ENCODE peak calls at places on chromosomes 11 and 22, in nine cellular contexts. One of them, this sample, is unnamed.

GRCh38 chr22:28025333-28025732 is 106.3 kb upstream of the PITPNB start:
- DNase-seq in neuronal stem cell: no peak
- DNase-seq in endodermal cell: no peak
- DNase-seq in fibroblast of lung: no peak
- DNase-seq in left ventricle myocardium inferior: peak; percentile 1
- DNase-seq in stomach: peak; percentile 18
- DNase-seq in colonic mucosa: peak; percentile 2
- DNase-seq in PC-3: no peak
- DNase-seq in upper lobe of right lung: peak; percentile 32
- DNase-seq in this sample: no peak

GRCh38 chr11:57180141-57180561 is 1.6 kb upstream of the LRRC55 start:
- DNase-seq in neuronal stem cell: peak; percentile 27
- DNase-seq in endodermal cell: peak; percentile 78
- DNase-seq in fibroblast of lung: no peak
- DNase-seq in left ventricle myocardium inferior: no peak
- DNase-seq in stomach: no peak
- DNase-seq in colonic mucosa: no peak
- DNase-seq in PC-3: no peak
- DNase-seq in upper lobe of right lung: no peak
- DNase-seq in this sample: no peak

GRCh38 chr11:122077459-122077858 is 38.6 kb downstream of the BLID start:
- DNase-seq in neuronal stem cell: no peak
- DNase-seq in endodermal cell: no peak
- DNase-seq in fibroblast of lung: no peak
- DNase-seq in left ventricle myocardium inferior: no peak
- DNase-seq in stomach: no peak
- DNase-seq in colonic mucosa: no peak
- DNase-seq in PC-3: no peak
- DNase-seq in upper lobe of right lung: no peak
- DNase-seq in this sample: no peak

GRCh38 chr11:17989306-17989705 is 23.5 kb downstream of the SERGEF start:
- DNase-seq in neuronal stem cell: no peak
- DNase-seq in endodermal cell: no peak
- DNase-seq in fibroblast of lung: no peak
- DNase-seq in left ventricle myocardium inferior: no peak
- DNase-seq in stomach: no peak
- DNase-seq in colonic mucosa: no peak
- DNase-seq in PC-3: no peak
- DNase-seq in upper lobe of right lung: no peak
- DNase-seq in this sample: no peak

GRCh38 chr11:61803889-61804647 is 11.4 kb downstream of the FEN1 start:
- DNase-seq in neuronal stem cell: no peak
- DNase-seq in endodermal cell: no peak
- DNase-seq in fibroblast of lung: peak; percentile 28
- DNase-seq in left ventricle myocardium inferior: no peak
- DNase-seq in stomach: no peak
- DNase-seq in colonic mucosa: no peak
- DNase-seq in PC-3: no peak
- DNase-seq in upper lobe of right lung: no peak
- DNase-seq in this sample: no peak

GRCh38 chr11:61149624-61150615 is 11.3 kb downstream of the VPS37C start:
- DNase-seq in neuronal stem cell: no peak
- DNase-seq in endodermal cell: peak; percentile 72
- DNase-seq in fibroblast of lung: peak; percentile 65
- DNase-seq in left ventricle myocardium inferior: no peak
- DNase-seq in stomach: peak; percentile 56
- DNase-seq in colonic mucosa: no peak
- DNase-seq in PC-3: peak; percentile 54
- DNase-seq in upper lobe of right lung: peak; percentile 60
- DNase-seq in this sample: no peak

GRCh38 chr11:120229451-120230424 is 10.2 kb upstream of the POU2F3 start:
- DNase-seq in neuronal stem cell: no peak
- DNase-seq in endodermal cell: peak; percentile 80
- DNase-seq in fibroblast of lung: peak; percentile 42
- DNase-seq in left ventricle myocardium inferior: no peak
- DNase-seq in stomach: no peak
- DNase-seq in colonic mucosa: no peak
- DNase-seq in PC-3: peak; percentile 64
- DNase-seq in upper lobe of right lung: no peak
- DNase-seq in this sample: peak; percentile 29

GRCh38 chr11:18347471-18348125 is 25.2 kb downstream of the GTF2H1 start:
- DNase-seq in neuronal stem cell: no peak
- DNase-seq in endodermal cell: no peak
- DNase-seq in fibroblast of lung: peak; percentile 54
- DNase-seq in left ventricle myocardium inferior: no peak
- DNase-seq in stomach: no peak
- DNase-seq in colonic mucosa: no peak
- DNase-seq in PC-3: peak; percentile 47
- DNase-seq in upper lobe of right lung: no peak
- DNase-seq in this sample: no peak

GRCh38 chr11:115201121-115201792 is 303.0 kb downstream of the CADM1 start:
- DNase-seq in neuronal stem cell: no peak
- DNase-seq in endodermal cell: no peak
- DNase-seq in fibroblast of lung: peak; percentile 87
- DNase-seq in left ventricle myocardium inferior: no peak
- DNase-seq in stomach: no peak
- DNase-seq in colonic mucosa: no peak
- DNase-seq in PC-3: no peak
- DNase-seq in upper lobe of right lung: no peak
- DNase-seq in this sample: no peak

GRCh38 chr11:118996926-118997626 is 862 bp upstream of the CENATAC start:
- DNase-seq in neuronal stem cell: no peak
- DNase-seq in endodermal cell: peak; percentile 63
- DNase-seq in fibroblast of lung: no peak
- DNase-seq in left ventricle myocardium inferior: no peak
- DNase-seq in stomach: no peak
- DNase-seq in colonic mucosa: no peak
- DNase-seq in PC-3: peak; percentile 31
- DNase-seq in upper lobe of right lung: no peak
- DNase-seq in this sample: no peak

GRCh38 chr11:68379216-68379615 is 66.8 kb downstream of the LRP5 start:
- DNase-seq in neuronal stem cell: no peak
- DNase-seq in endodermal cell: no peak
- DNase-seq in fibroblast of lung: no peak
- DNase-seq in left ventricle myocardium inferior: no peak
- DNase-seq in stomach: no peak
- DNase-seq in colonic mucosa: no peak
- DNase-seq in PC-3: no peak
- DNase-seq in upper lobe of right lung: no peak
- DNase-seq in this sample: no peak

GRCh38 chr22:48845356-48845936 is 982.2 kb downstream of the BRD1 start:
- DNase-seq in neuronal stem cell: no peak
- DNase-seq in endodermal cell: no peak
- DNase-seq in fibroblast of lung: no peak
- DNase-seq in left ventricle myocardium inferior: no peak
- DNase-seq in stomach: no peak
- DNase-seq in colonic mucosa: no peak
- DNase-seq in PC-3: no peak
- DNase-seq in upper lobe of right lung: no peak
- DNase-seq in this sample: no peak

GRCh38 chr22:50318356-50318697 is 8.5 kb downstream of the DENND6B start:
- DNase-seq in neuronal stem cell: no peak
- DNase-seq in endodermal cell: no peak
- DNase-seq in fibroblast of lung: no peak
- DNase-seq in left ventricle myocardium inferior: no peak
- DNase-seq in stomach: no peak
- DNase-seq in colonic mucosa: no peak
- DNase-seq in PC-3: no peak
- DNase-seq in upper lobe of right lung: no peak
- DNase-seq in this sample: no peak

GRCh38 chr11:125401235-125401634 is 94.8 kb downstream of the FEZ1 start:
- DNase-seq in neuronal stem cell: no peak
- DNase-seq in endodermal cell: no peak
- DNase-seq in fibroblast of lung: no peak
- DNase-seq in left ventricle myocardium inferior: no peak
- DNase-seq in stomach: no peak
- DNase-seq in colonic mucosa: no peak
- DNase-seq in PC-3: no peak
- DNase-seq in upper lobe of right lung: no peak
- DNase-seq in this sample: no peak

GRCh38 chr11:18365736-18366135 is 28.6 kb upstream of the LDHA start:
- DNase-seq in neuronal stem cell: no peak
- DNase-seq in endodermal cell: no peak
- DNase-seq in fibroblast of lung: no peak
- DNase-seq in left ventricle myocardium inferior: no peak
- DNase-seq in stomach: no peak
- DNase-seq in colonic mucosa: no peak
- DNase-seq in PC-3: no peak
- DNase-seq in upper lobe of right lung: no peak
- DNase-seq in this sample: no peak

GRCh38 chr11:61972796-61973602 is 5.6 kb upstream of the FTH1 start:
- DNase-seq in neuronal stem cell: no peak
- DNase-seq in endodermal cell: peak; percentile 46
- DNase-seq in fibroblast of lung: peak; percentile 93
- DNase-seq in left ventricle myocardium inferior: no peak
- DNase-seq in stomach: no peak
- DNase-seq in colonic mucosa: peak; percentile 54
- DNase-seq in PC-3: peak; percentile 96
- DNase-seq in upper lobe of right lung: peak; percentile 59
- DNase-seq in this sample: no peak

GRCh38 chr11:34654491-34655334 is 33.8 kb downstream of the EHF start:
- DNase-seq in neuronal stem cell: no peak
- DNase-seq in endodermal cell: peak; percentile 67
- DNase-seq in fibroblast of lung: peak; percentile 90
- DNase-seq in left ventricle myocardium inferior: peak; percentile 40
- DNase-seq in stomach: peak; percentile 74
- DNase-seq in colonic mucosa: no peak
- DNase-seq in PC-3: peak; percentile 97
- DNase-seq in upper lobe of right lung: peak; percentile 88
- DNase-seq in this sample: no peak

GRCh38 chr11:34652191-34652958 is 31.5 kb downstream of the EHF start:
- DNase-seq in neuronal stem cell: no peak
- DNase-seq in endodermal cell: no peak
- DNase-seq in fibroblast of lung: no peak
- DNase-seq in left ventricle myocardium inferior: no peak
- DNase-seq in stomach: no peak
- DNase-seq in colonic mucosa: no peak
- DNase-seq in PC-3: peak; percentile 59
- DNase-seq in upper lobe of right lung: no peak
- DNase-seq in this sample: no peak

GRCh38 chr11:34653851-34654490 is 33.1 kb downstream of the EHF start:
- DNase-seq in neuronal stem cell: no peak
- DNase-seq in endodermal cell: peak; percentile 63
- DNase-seq in fibroblast of lung: peak; percentile 98
- DNase-seq in left ventricle myocardium inferior: no peak
- DNase-seq in stomach: peak; percentile 76
- DNase-seq in colonic mucosa: peak; percentile 64
- DNase-seq in PC-3: peak; percentile 97
- DNase-seq in upper lobe of right lung: peak; percentile 77
- DNase-seq in this sample: no peak

GRCh38 chr11:34651551-34651950 is 30.7 kb downstream of the EHF start:
- DNase-seq in neuronal stem cell: no peak
- DNase-seq in endodermal cell: no peak
- DNase-seq in fibroblast of lung: no peak
- DNase-seq in left ventricle myocardium inferior: no peak
- DNase-seq in stomach: no peak
- DNase-seq in colonic mucosa: no peak
- DNase-seq in PC-3: peak; percentile 21
- DNase-seq in upper lobe of right lung: no peak
- DNase-seq in this sample: no peak

GRCh38 chr11:34653031-34653430 is 32.1 kb downstream of the EHF start:
- DNase-seq in neuronal stem cell: no peak
- DNase-seq in endodermal cell: no peak
- DNase-seq in fibroblast of lung: no peak
- DNase-seq in left ventricle myocardium inferior: no peak
- DNase-seq in stomach: no peak
- DNase-seq in colonic mucosa: no peak
- DNase-seq in PC-3: peak; percentile 41
- DNase-seq in upper lobe of right lung: no peak
- DNase-seq in this sample: no peak
- H3K4me3 ChIP-seq in neuronal stem cell: no peak overlapping the region
- H3K4me3 ChIP-seq in endodermal cell: no peak overlapping the region
- H3K4me3 ChIP-seq in fibroblast of lung: no peak overlapping the region
- H3K4me3 ChIP-seq in left ventricle myocardium inferior: no peak overlapping the region
- H3K4me3 ChIP-seq in stomach: no peak overlapping the region
- H3K4me3 ChIP-seq in colonic mucosa: no peak overlapping the region
- H3K4me3 ChIP-seq in PC-3: peak overlapping the region; percentile 3
- H3K4me3 ChIP-seq in upper lobe of right lung: no peak overlapping the region
- H3K4me3 ChIP-seq in this sample: no peak overlapping the region

DNA sequence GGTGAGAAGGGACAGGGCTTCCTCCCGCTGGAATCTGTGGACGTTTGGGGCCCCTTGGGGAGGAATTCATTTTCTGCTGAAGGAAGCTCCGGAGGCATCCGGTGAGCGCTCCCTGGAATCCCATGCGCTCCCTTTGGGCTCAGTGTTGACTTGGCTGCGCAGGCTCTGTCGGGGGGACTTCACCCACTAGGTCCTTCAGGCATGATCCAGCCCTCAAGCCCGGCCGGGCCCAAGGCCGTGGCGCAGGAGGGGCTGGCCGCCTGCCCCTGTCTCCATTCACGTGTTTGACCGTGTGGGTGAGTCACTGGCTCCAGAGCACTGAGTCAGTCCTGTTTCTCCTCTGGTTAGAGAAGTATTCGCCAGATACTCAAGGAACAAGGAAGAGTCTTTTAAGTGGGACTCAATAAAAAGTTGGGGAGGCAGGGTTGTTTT is 1.4 kb downstream of the CTTN start:
- DNase-seq in neuronal stem cell: no peak
- DNase-seq in endodermal cell: peak; percentile 77
- DNase-seq in fibroblast of lung: peak; percentile 94
- DNase-seq in left ventricle myocardium inferior: peak; percentile 77
- DNase-seq in stomach: peak; percentile 81
- DNase-seq in colonic mucosa: peak; percentile 79
- DNase-seq in PC-3: peak; percentile 99
- DNase-seq in upper lobe of right lung: peak; percentile 89
- DNase-seq in this sample: no peak
- H3K27ac ChIP-seq in neuronal stem cell: no peak overlapping the region
- H3K27ac ChIP-seq in endodermal cell: no peak overlapping the region
- H3K27ac ChIP-seq in fibroblast of lung: peak overlapping the region; percentile 95
- H3K27ac ChIP-seq in left ventricle myocardium inferior: peak overlapping the region; percentile 82
- H3K27ac ChIP-seq in stomach: peak overlapping the region; percentile 95
- H3K27ac ChIP-seq in colonic mucosa: peak overlapping the region; percentile 64
- H3K27ac ChIP-seq in PC-3: peak overlapping the region; percentile 86
- H3K27ac ChIP-seq in upper lobe of right lung: peak overlapping the region; percentile 83
- H3K27ac ChIP-seq in this sample: no peak overlapping the region

GRCh38 chr22:47155912-47156311 is 393.5 kb downstream of the TBC1D22A start:
- DNase-seq in neuronal stem cell: no peak
- DNase-seq in endodermal cell: no peak
- DNase-seq in fibroblast of lung: no peak
- DNase-seq in left ventricle myocardium inferior: no peak
- DNase-seq in stomach: no peak
- DNase-seq in colonic mucosa: no peak
- DNase-seq in PC-3: no peak
- DNase-seq in upper lobe of right lung: no peak
- DNase-seq in this sample: no peak
- H3K36me3 ChIP-seq in neuronal stem cell: peaks cover 6% of the 10 kb centered on the region
- H3K36me3 ChIP-seq in endodermal cell: no peaks in the 10 kb centered on the region
- H3K36me3 ChIP-seq in fibroblast of lung: no peaks in the 10 kb centered on the region
- H3K36me3 ChIP-seq in left ventricle myocardium inferior: no peaks in the 10 kb centered on the region
- H3K36me3 ChIP-seq in stomach: peaks cover 16% of the 10 kb centered on the region
- H3K36me3 ChIP-seq in colonic mucosa: no peaks in the 10 kb centered on the region
- H3K36me3 ChIP-seq in PC-3: no peaks in the 10 kb centered on the region
- H3K36me3 ChIP-seq in upper lobe of right lung: no peaks in the 10 kb centered on the region
- H3K36me3 ChIP-seq in this sample: peaks cover 5% of the 10 kb centered on the region

DNA sequence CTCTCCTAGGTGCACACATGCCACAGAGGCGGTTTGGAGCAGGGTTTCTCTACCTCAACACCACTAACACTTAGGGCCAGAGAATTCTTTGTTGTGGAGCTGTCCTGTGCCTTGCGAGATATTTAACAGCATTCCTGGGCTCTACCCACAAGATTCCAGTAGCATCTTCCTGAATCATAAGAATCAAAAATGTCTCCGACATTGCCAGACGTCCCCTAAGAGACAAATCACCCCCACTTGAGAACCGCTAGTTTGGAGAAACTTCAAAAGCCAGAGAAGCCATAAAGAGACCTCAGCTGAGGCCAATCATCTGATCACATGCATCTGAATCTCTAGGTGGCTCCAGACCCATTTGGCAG is 16.1 kb downstream of the MFNG start:
- DNase-seq in neuronal stem cell: no peak
- DNase-seq in endodermal cell: no peak
- DNase-seq in fibroblast of lung: no peak
- DNase-seq in left ventricle myocardium inferior: no peak
- DNase-seq in stomach: no peak
- DNase-seq in colonic mucosa: no peak
- DNase-seq in PC-3: no peak
- DNase-seq in upper lobe of right lung: no peak
- DNase-seq in this sample: no peak
- H3K4me3 ChIP-seq in neuronal stem cell: no peak overlapping the region
- H3K4me3 ChIP-seq in endodermal cell: no peak overlapping the region
- H3K4me3 ChIP-seq in fibroblast of lung: no peak overlapping the region
- H3K4me3 ChIP-seq in left ventricle myocardium inferior: no peak overlapping the region
- H3K4me3 ChIP-seq in stomach: no peak overlapping the region
- H3K4me3 ChIP-seq in colonic mucosa: no peak overlapping the region
- H3K4me3 ChIP-seq in PC-3: no peak overlapping the region
- H3K4me3 ChIP-seq in upper lobe of right lung: no peak overlapping the region
- H3K4me3 ChIP-seq in this sample: no peak overlapping the region